ENCODE peak calls at places on chromosome 13, in six cellular contexts. R, P, S, C, U and H are unnamed samples.

GRCh38 chr13:91516799-91517198 is 118.4 kb downstream of the GPC5 start:
- DNase-seq in R (no peak), P (no peak), S (no peak), C (no peak), U (no peak), H (no peak)

GRCh38 chr13:93455881-93456280 is 229.3 kb downstream of the GPC6 start:
- DNase-seq in R (no peak), P (no peak), S (no peak), C (no peak), U (no peak), H (no peak)

GRCh38 chr13:114118086-114118762 is 14.2 kb downstream of the RASA3 start:
- DNase-seq in R (peak; percentile 7), P (no peak), S (no peak), C (no peak), U (no peak), H (no peak)

GRCh38 chr13:96860829-96861228 is 133.4 kb downstream of the OXGR1 start:
- DNase-seq in R (no peak), P (no peak), S (no peak), C (no peak), U (no peak), H (no peak)

GRCh38 chr13:33015791-33016323 is 366 bp upstream of the KL start:
- DNase-seq in R (no peak), P (peak; percentile 65), S (peak; percentile 25), C (peak; percentile 45), U (peak; percentile 39), H (no peak)

GRCh38 chr13:35499131-35500051 is 22.9 kb upstream of the MAB21L1 start:
- DNase-seq in R (no peak), P (no peak), S (no peak), C (peak; percentile 66), U (no peak), H (no peak)

GRCh38 chr13:113785051-113786010 is 26.3 kb downstream of the TMEM255B start:
- DNase-seq in R (no peak), P (peak; percentile 35), S (no peak), C (no peak), U (no peak), H (no peak)

GRCh38 chr13:80454245-80454644 is 113.3 kb upstream of the SPRY2 start:
- DNase-seq in R (no peak), P (no peak), S (no peak), C (no peak), U (no peak), H (no peak)

GRCh38 chr13:100662470-100663211 is 12.0 kb downstream of the TMTC4 start:
- DNase-seq in R (no peak), P (no peak), S (no peak), C (no peak), U (no peak), H (no peak)

GRCh38 chr13:38688674-38689073 is 1.8 kb downstream of the FREM2 start:
- DNase-seq in R (no peak), P (peak; percentile 66), S (no peak), C (no peak), U (no peak), H (no peak)

GRCh38 chr13:95677564-95678386 is 836 bp downstream of the DNAJC3 start:
- DNase-seq in R (no peak), P (no peak), S (no peak), C (peak; percentile 57), U (no peak), H (no peak)

GRCh38 chr13:37202264-37202663 is 96.8 kb upstream of the CSNK1A1L start:
- DNase-seq in R (no peak), P (no peak), S (no peak), C (no peak), U (no peak), H (no peak)

GRCh38 chr13:29722415-29722814 is 126.9 kb upstream of the SLC7A1 start:
- DNase-seq in R (no peak), P (no peak), S (no peak), C (no peak), U (no peak), H (no peak)

GRCh38 chr13:70054572-70054971 is 53.1 kb upstream of the ATXN8OS start:
- DNase-seq in R (no peak), P (no peak), S (no peak), C (no peak), U (no peak), H (no peak)

GRCh38 chr13:30526612-30527217 is 61.0 kb upstream of the HMGB1 start:
- DNase-seq in R (peak; percentile 22), P (no peak), S (peak; percentile 11), C (peak; percentile 31), U (peak; percentile 6), H (no peak)

GRCh38 chr13:93535256-93535655 is 308.6 kb downstream of the GPC6 start:
- DNase-seq in R (no peak), P (no peak), S (no peak), C (no peak), U (no peak), H (no peak)

GRCh38 chr13:65468628-65469027 is 1761.5 kb downstream of the PCDH9 start:
- DNase-seq in R (no peak), P (no peak), S (no peak), C (no peak), U (no peak), H (no peak)

GRCh38 chr13:40146063-40146462 is 490.6 kb downstream of the COG6 start:
- DNase-seq in R (no peak), P (no peak), S (no peak), C (peak; percentile 26), U (no peak), H (no peak)
- TF ChIP-seq CTCF in R (no peak), P (no peak), S (no peak), C (peak; percentile 27), U (no peak), H (no peak)

DNA sequence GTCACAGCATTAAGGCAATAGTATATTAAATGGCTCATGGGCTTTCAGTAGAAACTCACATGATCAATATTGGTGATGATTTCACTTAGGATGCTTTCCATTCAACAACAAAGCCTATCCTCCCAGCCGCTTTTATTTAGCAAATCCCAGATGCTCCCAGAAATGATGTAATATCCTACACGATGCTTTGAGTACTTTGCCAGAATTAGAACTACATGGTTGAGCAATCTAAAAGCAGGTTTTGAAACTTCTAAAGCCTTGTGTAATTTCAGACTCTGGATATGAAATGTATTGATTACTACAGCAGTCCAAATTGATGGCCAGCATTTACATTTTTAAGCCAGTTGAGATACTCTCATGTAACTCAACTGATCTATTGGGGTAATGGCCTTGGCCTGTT is 13.6 kb downstream of the DLEU7 start:
- DNase-seq in R (no peak), P (no peak), S (no peak), C (no peak), U (no peak), H (no peak)
- TF ChIP-seq CTCF in R (no peak), P (no peak), S (no peak), C (no peak), U (no peak), H (no peak)

DNA sequence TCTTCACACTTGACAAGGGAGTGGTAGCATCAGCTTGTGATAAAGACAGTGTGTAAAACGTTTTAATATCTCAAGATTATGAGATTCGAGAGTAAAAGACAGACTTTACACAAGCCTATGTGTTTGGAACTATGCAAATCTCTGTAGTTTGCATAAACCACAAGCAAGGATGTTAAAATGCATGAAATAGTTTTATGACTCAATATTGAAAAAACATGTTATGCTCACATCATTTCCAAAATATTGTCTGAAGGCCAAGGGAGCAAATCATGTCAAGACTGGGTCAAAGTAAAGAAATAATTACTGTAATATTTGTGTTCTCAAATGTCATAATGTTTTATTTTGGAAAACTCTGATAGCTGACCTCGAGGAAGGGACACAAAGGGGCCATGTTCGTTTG is 316.8 kb upstream of the KLF12 start:
- DNase-seq in R (no peak), P (no peak), S (no peak), C (no peak), U (no peak), H (no peak)
- TF ChIP-seq CTCF in R (no peak), P (no peak), S (no peak), C (no peak), U (no peak), H (no peak)

DNA sequence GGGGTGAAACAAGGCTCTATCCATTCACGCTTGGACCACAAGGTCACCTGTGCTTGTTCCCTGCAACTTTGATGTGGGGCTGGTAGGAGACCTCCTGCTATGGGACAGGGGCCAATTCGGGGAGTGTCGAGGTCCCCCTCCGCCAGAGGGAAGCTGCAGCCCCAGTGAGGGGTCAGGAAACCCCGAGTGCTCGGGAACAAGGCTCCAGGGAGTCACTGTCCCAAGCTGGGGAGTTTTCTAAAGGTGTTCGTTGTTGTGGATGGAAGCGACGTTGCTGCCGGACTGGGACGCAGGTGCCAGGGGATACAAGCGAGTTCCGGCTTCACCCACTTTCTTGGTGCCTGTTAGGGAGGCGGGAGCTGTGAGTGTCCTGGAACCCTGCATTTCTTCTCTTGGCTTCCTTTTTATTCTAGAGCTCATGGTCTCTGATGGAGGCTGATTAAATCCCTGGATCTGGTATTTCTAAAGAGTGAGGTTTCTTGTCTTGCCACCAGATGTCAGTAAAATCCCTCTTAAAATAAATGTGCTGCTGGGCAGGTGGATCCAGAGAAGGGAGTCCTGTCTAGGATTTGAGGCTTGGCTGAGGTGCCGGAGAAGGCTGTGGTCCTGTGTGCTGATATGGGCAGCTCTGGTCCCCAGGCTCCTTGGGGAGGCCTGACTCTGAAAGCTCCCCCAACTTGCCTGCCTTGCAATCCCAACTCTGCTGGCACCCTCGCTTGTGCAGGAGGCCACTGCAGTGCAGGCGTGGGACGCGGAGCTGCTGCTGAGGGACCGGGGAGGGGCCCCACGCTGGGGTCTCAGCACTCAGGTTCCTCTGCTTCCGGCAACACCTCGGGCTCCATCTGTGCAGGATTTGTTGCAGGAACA is 153.9 kb downstream of the TEX29 start:
- DNase-seq in R (no peak), P (no peak), S (no peak), C (peak; percentile 74), U (no peak), H (no peak)
- TF ChIP-seq CTCF in R (peak; percentile 55), P (peak; percentile 47), S (peak; percentile 37), C (peak; percentile 76), U (peak; percentile 61), H (peak; percentile 72)

GRCh38 chr13:87999141-87999765 is 328.1 kb downstream of the SLITRK5 start:
- DNase-seq in R (no peak), P (no peak), S (no peak), C (no peak), U (no peak), H (no peak)

GRCh38 chr13:88000787-88001186 is 329.6 kb downstream of the SLITRK5 start:
- DNase-seq in R (no peak), P (no peak), S (no peak), C (peak; percentile 30), U (no peak), H (no peak)

GRCh38 chr13:88000239-88000638 is 329.1 kb downstream of the SLITRK5 start:
- DNase-seq in R (no peak), P (no peak), S (no peak), C (no peak), U (no peak), H (no peak)

GRCh38 chr13:87999791-88000190 is 328.6 kb downstream of the SLITRK5 start:
- DNase-seq in R (no peak), P (no peak), S (no peak), C (no peak), U (no peak), H (no peak)

GRCh38 chr13:88005188-88005587 is 334.0 kb downstream of the SLITRK5 start:
- DNase-seq in R (no peak), P (no peak), S (no peak), C (no peak), U (no peak), H (no peak)
- TF ChIP-seq CTCF in R (no peak), P (peak; percentile 9), S (no peak), C (no peak), U (no peak), H (no peak)